ENCODE peak calls at places on chromosome 13, in eight cellular contexts. Q, I, S, Y, K, Z, R and F are unnamed samples.

GRCh38 chr13:98785405-98785804 is 32.9 kb upstream of the SLC15A1 start:
- DNase-seq in Q (peak; percentile 14), I (no peak), S (no peak), Y (no peak), K (no peak), Z (no peak), R (no peak), F (no peak)

GRCh38 chr13:36919833-36920611 is at the start of gene SMAD9:
- DNase-seq in Q (peak; percentile 76), I (no peak), S (peak; percentile 92), Y (peak; percentile 79), K (peak; percentile 77), Z (peak; percentile 52), R (peak; percentile 64), F (peak; percentile 75)

GRCh38 chr13:40113644-40114304 is 458.3 kb downstream of the COG6 start:
- DNase-seq in Q (peak; percentile 37), I (no peak), S (no peak), Y (no peak), K (no peak), Z (no peak), R (no peak), F (no peak)

GRCh38 chr13:44842158-44842557 is 147.1 kb downstream of the NUFIP1 start:
- DNase-seq in Q (peak; percentile 54), I (no peak), S (no peak), Y (no peak), K (no peak), Z (no peak), R (peak; percentile 15), F (no peak)

GRCh38 chr13:95982144-95982543 is 71.1 kb downstream of the UGGT2 start:
- DNase-seq in Q (peak; percentile 7), I (no peak), S (no peak), Y (no peak), K (no peak), Z (no peak), R (no peak), F (no peak)

GRCh38 chr13:101579291-101579802 is 126.9 kb downstream of the ITGBL1 start:
- DNase-seq in Q (peak; percentile 21), I (no peak), S (peak; percentile 19), Y (no peak), K (peak; percentile 17), Z (no peak), R (no peak), F (no peak)

GRCh38 chr13:91868351-91868750 is 469.9 kb downstream of the GPC5 start:
- DNase-seq in Q (no peak), I (no peak), S (no peak), Y (no peak), K (no peak), Z (no peak), R (no peak), F (no peak)

GRCh38 chr13:53007872-53008271 is 20.7 kb upstream of the OLFM4 start:
- DNase-seq in Q (no peak), I (no peak), S (no peak), Y (no peak), K (no peak), Z (no peak), R (no peak), F (no peak)

GRCh38 chr13:101530293-101530692 is 77.8 kb downstream of the ITGBL1 start:
- DNase-seq in Q (no peak), I (no peak), S (no peak), Y (no peak), K (no peak), Z (no peak), R (no peak), F (no peak)

GRCh38 chr13:113981201-113981605 is 7.3 kb upstream of the C13orf46 start:
- DNase-seq in Q (peak; percentile 88), I (no peak), S (no peak), Y (peak; percentile 93), K (peak; percentile 8), Z (no peak), R (no peak), F (no peak)

GRCh38 chr13:75222031-75222430 is 259.9 kb downstream of the TBC1D4 start:
- DNase-seq in Q (peak; percentile 26), I (no peak), S (no peak), Y (no peak), K (no peak), Z (no peak), R (peak; percentile 18), F (no peak)

GRCh38 chr13:40986328-40986856 is 32.7 kb downstream of the ELF1 start:
- DNase-seq in Q (peak; percentile 30), I (no peak), S (peak; percentile 23), Y (no peak), K (no peak), Z (no peak), R (no peak), F (no peak)

GRCh38 chr13:36131215-36131930 is at the start of gene DCLK1:
- DNase-seq in Q (peak; percentile 38), I (no peak), S (peak; percentile 60), Y (peak; percentile 21), K (peak; percentile 84), Z (no peak), R (no peak), F (no peak)

GRCh38 chr13:93771782-93772181 is 545.2 kb downstream of the GPC6 start:
- DNase-seq in Q (no peak), I (no peak), S (no peak), Y (no peak), K (no peak), Z (no peak), R (no peak), F (no peak)

GRCh38 chr13:97269603-97270002 is 47.5 kb downstream of the MBNL2 start:
- DNase-seq in Q (no peak), I (no peak), S (no peak), Y (no peak), K (no peak), Z (no peak), R (no peak), F (no peak)

GRCh38 chr13:97266328-97266727 is 44.2 kb downstream of the MBNL2 start:
- DNase-seq in Q (no peak), I (no peak), S (no peak), Y (no peak), K (no peak), Z (no peak), R (no peak), F (no peak)

GRCh38 chr13:97268772-97269171 is 46.6 kb downstream of the MBNL2 start:
- DNase-seq in Q (no peak), I (no peak), S (no peak), Y (no peak), K (no peak), Z (no peak), R (no peak), F (no peak)

GRCh38 chr13:97266734-97267417 is 44.7 kb downstream of the MBNL2 start:
- DNase-seq in Q (no peak), I (no peak), S (no peak), Y (no peak), K (no peak), Z (no peak), R (no peak), F (no peak)

GRCh38 chr13:97267418-97268059 is 45.4 kb downstream of the MBNL2 start:
- DNase-seq in Q (no peak), I (no peak), S (no peak), Y (no peak), K (no peak), Z (no peak), R (no peak), F (no peak)
- TF ChIP-seq CTCF in Q (no peak), I (no peak), S (no peak), Y (no peak), K (no peak), Z (no peak), R (no peak), F (no peak)

GRCh38 chr13:61410266-61410665 is 5.4 kb downstream of the PCDH20 start:
- DNase-seq in Q (no peak), I (no peak), S (no peak), Y (no peak), K (no peak), Z (no peak), R (no peak), F (no peak)

GRCh38 chr13:61414136-61414535 is 1.5 kb downstream of the PCDH20 start:
- DNase-seq in Q (no peak), I (no peak), S (no peak), Y (no peak), K (no peak), Z (no peak), R (no peak), F (no peak)

GRCh38 chr13:61414686-61415664 is 674 bp downstream of the PCDH20 start:
- DNase-seq in Q (peak; percentile 71), I (no peak), S (peak; percentile 76), Y (peak; percentile 71), K (peak; percentile 72), Z (no peak), R (no peak), F (no peak)

GRCh38 chr13:61413572-61413971 is 2.1 kb downstream of the PCDH20 start:
- DNase-seq in Q (no peak), I (no peak), S (peak; percentile 11), Y (no peak), K (peak; percentile 50), Z (no peak), R (no peak), F (no peak)

DNA sequence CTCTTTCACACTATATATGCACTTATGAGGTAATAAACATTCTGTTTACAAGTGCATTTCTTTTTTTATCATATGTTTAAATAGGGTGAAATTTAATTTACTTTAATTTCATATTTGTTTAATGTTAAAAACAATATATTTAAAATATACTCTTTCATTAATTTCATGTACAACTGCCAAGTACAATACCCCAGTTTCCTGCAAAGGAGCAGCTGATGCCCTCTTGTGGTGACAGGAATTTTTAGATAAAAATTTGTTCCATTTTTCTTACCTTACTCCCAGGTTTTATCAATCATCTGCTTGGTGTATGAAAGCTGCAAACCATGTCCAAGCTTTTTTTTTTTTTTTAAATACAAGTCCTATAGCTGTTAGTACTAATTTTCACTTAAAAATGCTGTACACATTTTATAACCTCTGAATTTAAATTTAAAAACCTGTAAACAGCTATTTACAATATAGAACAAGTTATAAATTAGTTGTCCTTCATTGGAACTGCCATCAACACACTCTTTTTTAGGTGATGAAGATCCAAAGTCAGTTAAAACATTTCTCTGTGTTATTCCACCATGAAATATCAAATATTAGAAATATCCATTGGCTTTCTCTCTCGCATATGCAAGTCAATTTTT is 4.9 kb downstream of the PCDH20 start:
- DNase-seq in Q (peak; percentile 36), I (peak; percentile 1), S (peak; percentile 44), Y (no peak), K (no peak), Z (peak; percentile 4), R (peak; percentile 26), F (no peak)
- TF ChIP-seq CTCF in Q (peak; percentile 66), I (peak; percentile 65), S (peak; percentile 67), Y (peak; percentile 43), K (peak; percentile 69), Z (peak; percentile 24), R (peak; percentile 43), F (no peak)

GRCh38 chr13:110925023-110925608 is 10.2 kb upstream of the ANKRD10 start:
- DNase-seq in Q (no peak), I (no peak), S (no peak), Y (no peak), K (no peak), Z (no peak), R (peak; percentile 48), F (no peak)
- TF ChIP-seq CTCF in Q (no peak), I (peak; percentile 24), S (peak; percentile 51), Y (no peak), K (no peak), Z (peak; percentile 49), R (peak; percentile 28), F (no peak)

DNA sequence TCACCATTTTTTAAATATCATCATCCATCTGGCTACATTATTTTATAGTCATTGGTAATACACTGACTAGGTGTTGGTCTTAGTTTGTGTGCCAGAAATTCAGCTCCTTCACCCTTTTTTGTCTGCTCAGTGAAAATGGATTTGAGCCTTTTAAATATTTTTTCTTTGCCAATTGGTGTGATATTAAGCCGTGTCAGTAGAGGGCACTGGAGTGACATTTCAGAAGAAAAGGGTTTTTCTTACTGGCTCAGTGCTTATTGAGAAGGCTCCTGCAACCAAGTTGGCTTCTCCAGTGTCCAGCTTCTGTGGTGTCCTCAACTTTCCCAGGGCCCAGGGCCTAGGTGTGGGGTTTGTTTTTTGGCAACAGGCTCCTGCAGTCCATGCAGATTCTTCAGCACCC is 546.6 kb downstream of the DACH1 start:
- DNase-seq in Q (peak; percentile 38), I (no peak), S (peak; percentile 23), Y (no peak), K (peak; percentile 17), Z (peak; percentile 1), R (peak; percentile 66), F (no peak)
- TF ChIP-seq CTCF in Q (peak; percentile 61), I (peak; percentile 45), S (peak; percentile 46), Y (peak; percentile 37), K (peak; percentile 74), Z (peak; percentile 27), R (peak; percentile 59), F (no peak)